ENCODE peak calls at places on chromosomes 2 and 18, in four cellular contexts. V is fibroblast of the aortic adventitia, I is GM12865, A is GM13976. E is an unnamed sample.

GRCh38 chr2:133566967-133567645 is 1.2 kb downstream of the NCKAP5 start:
- DNase-seq in A (no peak), I (no peak), V (peak), E (no peak)

GRCh38 chr2:70553334-70553583 is 367 bp downstream of the TGFA start:
- DNase-seq in I (no peak), A (peak), V (no peak), E (no peak)

GRCh38 chr2:151945602-151946001 is 117.4 kb upstream of the ARL5A start:
- DNase-seq in A (no peak), V (no peak), I (no peak), E (no peak)

GRCh38 chr2:21317131-21317530 is 193.4 kb downstream of the TDRD15 start:
- DNase-seq in A (peak), I (peak), V (no peak), E (peak)

GRCh38 chr2:38652431-38653273 is 13.3 kb upstream of the GALM start:
- DNase-seq in A (no peak), V (no peak), I (peak), E (peak)

GRCh38 chr18:50969448-50969847 is 1.6 kb downstream of the ELAC1 start:
- DNase-seq in A (no peak), I (no peak), V (no peak), E (no peak)

GRCh38 chr2:16622399-16622968 is 43.1 kb downstream of the CYRIA start:
- DNase-seq in A (no peak), V (no peak), I (no peak), E (no peak)

GRCh38 chr2:64858541-64859031 is 130.6 kb upstream of the SLC1A4 start:
- DNase-seq in A (no peak), I (no peak), V (no peak), E (no peak)

GRCh38 chr2:28681216-28681981 is 70.2 kb upstream of the PPP1CB start:
- DNase-seq in A (peak), V (peak), I (peak), E (peak)

GRCh38 chr18:72013512-72013911 is 530.6 kb downstream of the CBLN2 start:
- DNase-seq in I (no peak), V (no peak), A (no peak), E (no peak)

GRCh38 chr2:62293490-62294212 is 97.7 kb downstream of the B3GNT2 start:
- DNase-seq in V (peak), A (no peak), I (peak), E (no peak)

GRCh38 chr18:57131782-57132181 is 15.1 kb upstream of the BOD1L2 start:
- DNase-seq in A (no peak), I (no peak), V (no peak), E (no peak)

GRCh38 chr2:8989536-8990079 is 13.9 kb downstream of the MBOAT2 start:
- DNase-seq in A (no peak), V (no peak), I (no peak), E (no peak)

GRCh38 chr2:190446750-190447516 is 38.8 kb downstream of the MFSD6 start:
- DNase-seq in V (no peak), I (no peak), A (no peak), E (no peak)

GRCh38 chr2:168698959-168699358 is 103.5 kb upstream of the NOSTRIN start:
- DNase-seq in A (no peak), V (no peak), I (no peak), E (no peak)

GRCh38 chr18:44895176-44895798 is 214.6 kb downstream of the SETBP1 start:
- DNase-seq in A (peak), V (peak), I (peak), E (peak)

GRCh38 chr2:69946351-69947077 is 14.9 kb downstream of the ASPRV1 start:
- DNase-seq in A (peak), I (peak), V (peak), E (peak)

GRCh38 chr18:70334728-70335329 is 46.0 kb downstream of the SOCS6 start:
- DNase-seq in A (no peak), I (no peak), V (peak), E (no peak)

GRCh38 chr2:170467568-170468422 is 247.3 kb upstream of the SP5 start:
- DNase-seq in I (no peak), V (peak), A (no peak), E (no peak)

GRCh38 chr18:35516789-35517188 is 19.0 kb upstream of the INO80C start:
- DNase-seq in A (no peak), I (no peak), V (no peak), E (no peak)

GRCh38 chr2:102592601-102593000 is 26.8 kb upstream of the SLC9A2 start:
- DNase-seq in V (peak), A (no peak), I (peak), E (no peak)

GRCh38 chr18:13612111-13612997 is 114.0 kb downstream of the FAM210A start:
- DNase-seq in I (peak), V (no peak), A (peak), E (peak)

DNA sequence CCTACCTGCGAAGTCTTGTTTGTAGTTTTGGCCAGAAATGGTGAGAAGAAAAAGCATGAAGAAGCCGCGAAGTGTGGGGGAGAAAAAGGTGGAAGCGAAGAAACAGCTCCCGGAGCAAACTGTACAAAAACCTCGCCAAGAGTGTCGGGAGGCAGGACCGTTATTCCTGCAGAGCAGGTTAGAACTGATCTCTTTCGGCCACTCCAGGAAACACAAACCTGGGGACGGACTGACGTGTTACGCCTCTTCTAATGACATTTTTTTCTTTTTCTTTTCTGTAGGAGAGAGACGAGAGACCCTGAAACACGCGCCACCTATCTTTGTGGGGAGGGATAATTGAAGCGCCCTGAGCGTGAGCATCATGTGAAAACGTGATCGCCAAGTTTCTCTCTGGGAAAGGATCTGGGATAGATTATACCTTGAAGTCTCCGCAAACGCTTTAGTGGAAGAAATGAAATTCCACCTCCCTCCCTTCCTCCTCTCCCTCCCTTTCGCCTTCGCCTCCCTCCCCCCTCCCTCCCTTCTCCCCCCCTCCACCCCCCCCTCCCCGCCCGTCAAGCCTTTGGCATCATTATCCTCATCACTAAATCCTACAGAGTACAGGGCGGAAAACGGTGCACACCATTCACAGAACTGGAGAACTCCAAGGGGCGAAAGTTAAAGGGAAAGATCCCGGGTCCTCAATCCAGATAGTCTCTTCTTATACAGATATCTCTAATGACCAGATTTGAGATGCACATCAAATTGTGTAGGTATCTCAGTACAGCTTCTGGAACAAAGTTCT is at the start of gene ZEB2:
- DNase-seq in A (peak), V (peak), I (peak), E (peak)
- TF ChIP-seq CTCF in A (peak), V (peak), I (peak), E (no peak)

GRCh38 chr2:58702302-58702696 is 461.2 kb upstream of the FANCL start:
- DNase-seq in A (no peak), V (no peak), I (no peak), E (no peak)
- TF ChIP-seq CTCF in A (no peak), V (no peak), I (no peak), E (no peak)

GRCh38 chr2:206521115-206521514 is 77.8 kb downstream of the ADAM23 start:
- DNase-seq in I (no peak), V (no peak), A (no peak), E (no peak)
- TF ChIP-seq CTCF in I (no peak), V (no peak), A (no peak), E (no peak)

GRCh38 chr2:233448220-233448559 is 93.9 kb downstream of the DGKD start:
- DNase-seq in V (no peak), A (no peak), I (peak), E (no peak)
- TF ChIP-seq CTCF in V (peak), A (peak), I (peak), E (no peak)

DNA sequence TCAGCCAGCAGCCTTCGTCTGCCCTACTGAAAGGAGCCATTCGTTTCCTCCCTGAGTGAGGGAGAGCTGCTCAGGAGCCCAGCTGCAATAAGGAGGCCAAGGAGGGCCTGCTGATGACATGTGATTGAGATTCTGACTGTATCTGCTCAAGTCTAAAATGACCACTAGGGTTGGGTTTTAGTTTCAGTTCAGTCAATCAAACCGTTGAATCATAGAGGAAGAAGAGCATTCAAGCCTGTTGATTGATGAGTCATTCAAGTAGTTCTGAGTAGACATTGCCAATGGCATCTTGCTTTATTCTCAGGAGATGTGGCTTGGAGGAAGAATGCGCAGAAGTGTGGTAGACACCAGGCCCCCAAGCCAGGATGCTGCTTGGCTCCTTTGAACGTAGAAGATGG is 19.9 kb upstream of the BCL2L11 start:
- DNase-seq in A (peak), V (no peak), I (peak), E (peak)
- TF ChIP-seq CTCF in A (no peak), V (no peak), I (peak), E (no peak)

DNA sequence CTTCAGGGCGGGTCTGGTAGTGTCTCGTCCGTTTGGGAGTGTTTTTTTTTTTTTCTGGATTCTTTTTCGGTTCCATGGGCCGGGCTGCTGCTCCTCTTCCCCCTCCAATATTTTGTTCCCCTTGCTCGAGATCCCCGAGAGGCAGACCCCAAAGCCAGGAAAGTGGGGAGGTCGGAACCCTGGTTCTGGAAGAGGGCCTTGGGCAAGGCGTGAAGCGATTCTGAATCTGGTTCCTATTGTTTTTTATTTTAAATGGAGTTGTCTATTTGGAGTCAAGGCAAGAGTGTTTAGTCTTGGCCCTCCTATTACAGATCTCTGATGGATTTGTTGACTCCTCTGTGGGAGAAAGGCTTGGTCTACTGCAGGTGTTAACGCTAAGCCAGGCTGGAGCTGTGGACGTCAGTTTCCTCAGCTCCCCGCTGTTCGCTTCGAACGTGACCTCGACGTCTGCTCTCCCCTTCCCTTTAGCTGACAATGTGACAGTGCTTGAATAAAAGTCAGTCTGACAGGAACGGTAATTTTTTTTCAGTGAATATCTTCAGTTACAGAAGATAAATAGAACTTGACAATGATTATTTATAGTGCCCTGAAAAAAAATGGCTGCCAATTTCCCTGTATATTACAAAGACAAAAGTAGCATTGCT is 682 bp upstream of the DNAJC27 start:
- DNase-seq in V (peak), A (peak), I (peak), E (peak)
- TF ChIP-seq CTCF in V (no peak), A (no peak), I (no peak), E (no peak)

GRCh38 chr2:15053542-15053941 is 421.0 kb downstream of the LRATD1 start:
- DNase-seq in I (no peak), A (no peak), V (no peak), E (no peak)

GRCh38 chr2:15061268-15061667 is 428.8 kb downstream of the LRATD1 start:
- DNase-seq in V (no peak), I (no peak), A (no peak), E (no peak)

GRCh38 chr2:15059870-15060617 is 427.5 kb downstream of the LRATD1 start:
- DNase-seq in V (no peak), I (no peak), A (no peak), E (no peak)

GRCh38 chr2:15058628-15059157 is 426.2 kb downstream of the LRATD1 start:
- DNase-seq in I (no peak), A (no peak), V (no peak), E (no peak)

GRCh38 chr2:15058015-15058414 is 425.5 kb downstream of the LRATD1 start:
- DNase-seq in V (no peak), I (peak), A (peak), E (no peak)
- TF ChIP-seq CTCF in V (no peak), I (peak), A (no peak), E (peak)

DNA sequence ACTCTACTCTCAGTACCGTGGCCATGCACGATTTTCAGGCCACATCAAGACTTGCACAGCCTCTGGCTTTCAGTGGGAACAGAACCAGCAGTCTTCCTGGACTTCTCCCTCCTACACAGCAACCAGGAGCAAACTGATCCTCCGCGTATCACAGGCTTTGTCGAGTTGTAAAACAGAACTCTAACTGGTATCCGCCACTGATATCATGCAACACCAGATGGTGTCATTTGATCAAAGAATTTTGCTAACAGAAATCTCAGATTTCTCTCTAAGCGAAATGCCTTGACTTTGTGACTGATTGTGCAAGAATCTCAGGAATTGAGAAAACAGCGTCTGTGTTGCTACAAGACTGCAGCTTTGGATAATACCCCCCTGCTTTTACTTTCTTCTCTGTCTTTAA is 85.7 kb downstream of the COPS8 start:
- DNase-seq in A (no peak), V (peak), I (no peak), E (no peak)
- TF ChIP-seq CTCF in A (no peak), V (peak), I (no peak), E (no peak)

E was measured in GM20000.